ENCODE peak calls at places on chromosome 20, in nine cellular contexts. One of them, this sample, is unnamed.
A peak's percentile ranks its signal among the peaks of the same experiment; 100 is the strongest.

GRCh38 chr20:34979366-34980153 is 23.9 kb downstream of the MYH7B start:
- DNase-seq in omental fat pad: no peak
- DNase-seq in neural progenitor cell: peak; percentile 53
- DNase-seq in activated naive CD4-positive, alpha-beta T cell: no peak
- DNase-seq in hepatic stellate cell: no peak
- DNase-seq in stimulated activated CD8-positive, alpha-beta memory T cell treated with anti-CD3 and anti-CD28 coated beads, Interleukin-2, amount 100 ng/mL, for 48 hours: peak; percentile 26
- DNase-seq in KG1: no peak
- DNase-seq in SK-MEL-5: no peak
- DNase-seq in fibroblast of lung: no peak
- DNase-seq in this sample: no peak

GRCh38 chr20:33559212-33559611 is 69.3 kb downstream of the CBFA2T2 start:
- DNase-seq in omental fat pad: no peak
- DNase-seq in neural progenitor cell: no peak
- DNase-seq in activated naive CD4-positive, alpha-beta T cell: no peak
- DNase-seq in hepatic stellate cell: no peak
- DNase-seq in stimulated activated CD8-positive, alpha-beta memory T cell treated with anti-CD3 and anti-CD28 coated beads, Interleukin-2, amount 100 ng/mL, for 48 hours: no peak
- DNase-seq in KG1: no peak
- DNase-seq in SK-MEL-5: no peak
- DNase-seq in fibroblast of lung: no peak
- DNase-seq in this sample: no peak

GRCh38 chr20:38751360-38751976 is 3.2 kb downstream of the ACTR5 start:
- DNase-seq in omental fat pad: no peak
- DNase-seq in neural progenitor cell: peak; percentile 39
- DNase-seq in activated naive CD4-positive, alpha-beta T cell: no peak
- DNase-seq in hepatic stellate cell: no peak
- DNase-seq in stimulated activated CD8-positive, alpha-beta memory T cell treated with anti-CD3 and anti-CD28 coated beads, Interleukin-2, amount 100 ng/mL, for 48 hours: no peak
- DNase-seq in KG1: peak; percentile 15
- DNase-seq in SK-MEL-5: peak; percentile 63
- DNase-seq in fibroblast of lung: peak; percentile 22
- DNase-seq in this sample: no peak

GRCh38 chr20:17995967-17996819 is 27.4 kb downstream of the MGME1 start:
- DNase-seq in omental fat pad: no peak
- DNase-seq in neural progenitor cell: peak; percentile 55
- DNase-seq in activated naive CD4-positive, alpha-beta T cell: no peak
- DNase-seq in hepatic stellate cell: peak; percentile 59
- DNase-seq in stimulated activated CD8-positive, alpha-beta memory T cell treated with anti-CD3 and anti-CD28 coated beads, Interleukin-2, amount 100 ng/mL, for 48 hours: no peak
- DNase-seq in KG1: peak; percentile 44
- DNase-seq in SK-MEL-5: peak; percentile 82
- DNase-seq in fibroblast of lung: peak; percentile 62
- DNase-seq in this sample: peak; percentile 57

GRCh38 chr20:62156592-62157386 is 13.2 kb downstream of the SS18L1 start:
- DNase-seq in omental fat pad: peak; percentile 42
- DNase-seq in neural progenitor cell: peak; percentile 86
- DNase-seq in activated naive CD4-positive, alpha-beta T cell: peak; percentile 29
- DNase-seq in hepatic stellate cell: peak; percentile 74
- DNase-seq in stimulated activated CD8-positive, alpha-beta memory T cell treated with anti-CD3 and anti-CD28 coated beads, Interleukin-2, amount 100 ng/mL, for 48 hours: peak; percentile 67
- DNase-seq in KG1: no peak
- DNase-seq in SK-MEL-5: peak; percentile 77
- DNase-seq in fibroblast of lung: peak; percentile 27
- DNase-seq in this sample: no peak

GRCh38 chr20:40304119-40304518 is 384.9 kb downstream of the MAFB start:
- DNase-seq in omental fat pad: no peak
- DNase-seq in neural progenitor cell: no peak
- DNase-seq in activated naive CD4-positive, alpha-beta T cell: no peak
- DNase-seq in hepatic stellate cell: no peak
- DNase-seq in stimulated activated CD8-positive, alpha-beta memory T cell treated with anti-CD3 and anti-CD28 coated beads, Interleukin-2, amount 100 ng/mL, for 48 hours: no peak
- DNase-seq in KG1: no peak
- DNase-seq in SK-MEL-5: no peak
- DNase-seq in fibroblast of lung: no peak
- DNase-seq in this sample: no peak

GRCh38 chr20:19652591-19653026 is 105.4 kb upstream of the RIN2 start:
- DNase-seq in omental fat pad: no peak
- DNase-seq in neural progenitor cell: no peak
- DNase-seq in activated naive CD4-positive, alpha-beta T cell: no peak
- DNase-seq in hepatic stellate cell: no peak
- DNase-seq in stimulated activated CD8-positive, alpha-beta memory T cell treated with anti-CD3 and anti-CD28 coated beads, Interleukin-2, amount 100 ng/mL, for 48 hours: no peak
- DNase-seq in KG1: no peak
- DNase-seq in SK-MEL-5: no peak
- DNase-seq in fibroblast of lung: no peak
- DNase-seq in this sample: no peak

GRCh38 chr20:33291830-33292355 is 8.9 kb downstream of the BPIFB1 start:
- DNase-seq in omental fat pad: no peak
- DNase-seq in neural progenitor cell: peak; percentile 78
- DNase-seq in activated naive CD4-positive, alpha-beta T cell: peak; percentile 24
- DNase-seq in hepatic stellate cell: peak; percentile 32
- DNase-seq in stimulated activated CD8-positive, alpha-beta memory T cell treated with anti-CD3 and anti-CD28 coated beads, Interleukin-2, amount 100 ng/mL, for 48 hours: peak; percentile 57
- DNase-seq in KG1: peak; percentile 36
- DNase-seq in SK-MEL-5: peak; percentile 78
- DNase-seq in fibroblast of lung: no peak
- DNase-seq in this sample: peak; percentile 18

GRCh38 chr20:32474967-32475819 is 109.9 kb downstream of the NOL4L start:
- DNase-seq in omental fat pad: no peak
- DNase-seq in neural progenitor cell: peak; percentile 70
- DNase-seq in activated naive CD4-positive, alpha-beta T cell: no peak
- DNase-seq in hepatic stellate cell: peak; percentile 99
- DNase-seq in stimulated activated CD8-positive, alpha-beta memory T cell treated with anti-CD3 and anti-CD28 coated beads, Interleukin-2, amount 100 ng/mL, for 48 hours: no peak
- DNase-seq in KG1: no peak
- DNase-seq in SK-MEL-5: no peak
- DNase-seq in fibroblast of lung: peak; percentile 96
- DNase-seq in this sample: no peak

GRCh38 chr20:61436268-61436667 is 184.2 kb downstream of the CDH4 start:
- DNase-seq in omental fat pad: no peak
- DNase-seq in neural progenitor cell: no peak
- DNase-seq in activated naive CD4-positive, alpha-beta T cell: no peak
- DNase-seq in hepatic stellate cell: peak; percentile 80
- DNase-seq in stimulated activated CD8-positive, alpha-beta memory T cell treated with anti-CD3 and anti-CD28 coated beads, Interleukin-2, amount 100 ng/mL, for 48 hours: no peak
- DNase-seq in KG1: no peak
- DNase-seq in SK-MEL-5: no peak
- DNase-seq in fibroblast of lung: peak; percentile 88
- DNase-seq in this sample: no peak

GRCh38 chr20:8309638-8310037 is 177.6 kb downstream of the PLCB1 start:
- DNase-seq in omental fat pad: no peak
- DNase-seq in neural progenitor cell: peak; percentile 79
- DNase-seq in activated naive CD4-positive, alpha-beta T cell: no peak
- DNase-seq in hepatic stellate cell: no peak
- DNase-seq in stimulated activated CD8-positive, alpha-beta memory T cell treated with anti-CD3 and anti-CD28 coated beads, Interleukin-2, amount 100 ng/mL, for 48 hours: no peak
- DNase-seq in KG1: no peak
- DNase-seq in SK-MEL-5: no peak
- DNase-seq in fibroblast of lung: peak; percentile 53
- DNase-seq in this sample: peak; percentile 19

GRCh38 chr20:17873410-17874270 is 95.0 kb downstream of the SNX5 start:
- DNase-seq in omental fat pad: peak; percentile 61
- DNase-seq in neural progenitor cell: peak; percentile 25
- DNase-seq in activated naive CD4-positive, alpha-beta T cell: no peak
- DNase-seq in hepatic stellate cell: peak; percentile 84
- DNase-seq in stimulated activated CD8-positive, alpha-beta memory T cell treated with anti-CD3 and anti-CD28 coated beads, Interleukin-2, amount 100 ng/mL, for 48 hours: no peak
- DNase-seq in KG1: no peak
- DNase-seq in SK-MEL-5: peak; percentile 68
- DNase-seq in fibroblast of lung: peak; percentile 95
- DNase-seq in this sample: no peak

GRCh38 chr20:17795449-17796095 is 95.8 kb downstream of the BANF2 start:
- DNase-seq in omental fat pad: no peak
- DNase-seq in neural progenitor cell: no peak
- DNase-seq in activated naive CD4-positive, alpha-beta T cell: no peak
- DNase-seq in hepatic stellate cell: no peak
- DNase-seq in stimulated activated CD8-positive, alpha-beta memory T cell treated with anti-CD3 and anti-CD28 coated beads, Interleukin-2, amount 100 ng/mL, for 48 hours: no peak
- DNase-seq in KG1: no peak
- DNase-seq in SK-MEL-5: no peak
- DNase-seq in fibroblast of lung: no peak
- DNase-seq in this sample: no peak

GRCh38 chr20:63186528-63187316 is 29.2 kb downstream of the YTHDF1 start:
- DNase-seq in omental fat pad: no peak
- DNase-seq in neural progenitor cell: no peak
- DNase-seq in activated naive CD4-positive, alpha-beta T cell: no peak
- DNase-seq in hepatic stellate cell: peak; percentile 47
- DNase-seq in stimulated activated CD8-positive, alpha-beta memory T cell treated with anti-CD3 and anti-CD28 coated beads, Interleukin-2, amount 100 ng/mL, for 48 hours: no peak
- DNase-seq in KG1: no peak
- DNase-seq in SK-MEL-5: no peak
- DNase-seq in fibroblast of lung: peak; percentile 16
- DNase-seq in this sample: no peak

GRCh38 chr20:1225729-1226313 is at the start of gene RAD21L1:
- DNase-seq in omental fat pad: peak; percentile 55
- DNase-seq in neural progenitor cell: peak; percentile 95
- DNase-seq in activated naive CD4-positive, alpha-beta T cell: peak; percentile 83
- DNase-seq in hepatic stellate cell: peak; percentile 85
- DNase-seq in stimulated activated CD8-positive, alpha-beta memory T cell treated with anti-CD3 and anti-CD28 coated beads, Interleukin-2, amount 100 ng/mL, for 48 hours: peak; percentile 79
- DNase-seq in KG1: no peak
- DNase-seq in SK-MEL-5: peak; percentile 85
- DNase-seq in fibroblast of lung: peak; percentile 67
- DNase-seq in this sample: peak; percentile 72

GRCh38 chr20:571754-572331 is 28.3 kb upstream of the CSNK2A1 start:
- DNase-seq in omental fat pad: no peak
- DNase-seq in neural progenitor cell: peak; percentile 65
- DNase-seq in activated naive CD4-positive, alpha-beta T cell: no peak
- DNase-seq in hepatic stellate cell: peak; percentile 40
- DNase-seq in stimulated activated CD8-positive, alpha-beta memory T cell treated with anti-CD3 and anti-CD28 coated beads, Interleukin-2, amount 100 ng/mL, for 48 hours: no peak
- DNase-seq in KG1: no peak
- DNase-seq in SK-MEL-5: no peak
- DNase-seq in fibroblast of lung: peak; percentile 13
- DNase-seq in this sample: no peak

GRCh38 chr20:37697314-37697713 is 3.5 kb downstream of the CTNNBL1 start:
- DNase-seq in omental fat pad: no peak
- DNase-seq in neural progenitor cell: no peak
- DNase-seq in activated naive CD4-positive, alpha-beta T cell: no peak
- DNase-seq in hepatic stellate cell: no peak
- DNase-seq in stimulated activated CD8-positive, alpha-beta memory T cell treated with anti-CD3 and anti-CD28 coated beads, Interleukin-2, amount 100 ng/mL, for 48 hours: no peak
- DNase-seq in KG1: no peak
- DNase-seq in SK-MEL-5: no peak
- DNase-seq in fibroblast of lung: no peak
- DNase-seq in this sample: no peak

GRCh38 chr20:58722877-58723627 is 30.5 kb downstream of the NPEPL1 start:
- DNase-seq in omental fat pad: no peak
- DNase-seq in neural progenitor cell: no peak
- DNase-seq in activated naive CD4-positive, alpha-beta T cell: no peak
- DNase-seq in hepatic stellate cell: no peak
- DNase-seq in stimulated activated CD8-positive, alpha-beta memory T cell treated with anti-CD3 and anti-CD28 coated beads, Interleukin-2, amount 100 ng/mL, for 48 hours: no peak
- DNase-seq in KG1: no peak
- DNase-seq in SK-MEL-5: no peak
- DNase-seq in fibroblast of lung: no peak
- DNase-seq in this sample: no peak

GRCh38 chr20:37901667-37902503 is 1.0 kb upstream of the VSTM2L start:
- DNase-seq in omental fat pad: no peak
- DNase-seq in neural progenitor cell: peak; percentile 82
- DNase-seq in activated naive CD4-positive, alpha-beta T cell: no peak
- DNase-seq in hepatic stellate cell: no peak
- DNase-seq in stimulated activated CD8-positive, alpha-beta memory T cell treated with anti-CD3 and anti-CD28 coated beads, Interleukin-2, amount 100 ng/mL, for 48 hours: no peak
- DNase-seq in KG1: no peak
- DNase-seq in SK-MEL-5: peak; percentile 84
- DNase-seq in fibroblast of lung: peak; percentile 72
- DNase-seq in this sample: no peak

GRCh38 chr20:58717278-58718091 is 24.9 kb downstream of the NPEPL1 start:
- DNase-seq in omental fat pad: no peak
- DNase-seq in neural progenitor cell: no peak
- DNase-seq in activated naive CD4-positive, alpha-beta T cell: no peak
- DNase-seq in hepatic stellate cell: peak; percentile 1
- DNase-seq in stimulated activated CD8-positive, alpha-beta memory T cell treated with anti-CD3 and anti-CD28 coated beads, Interleukin-2, amount 100 ng/mL, for 48 hours: no peak
- DNase-seq in KG1: no peak
- DNase-seq in SK-MEL-5: no peak
- DNase-seq in fibroblast of lung: no peak
- DNase-seq in this sample: no peak

GRCh38 chr20:33653218-33653899 is 8.8 kb upstream of the C20orf144 start:
- DNase-seq in omental fat pad: no peak
- DNase-seq in neural progenitor cell: peak; percentile 84
- DNase-seq in activated naive CD4-positive, alpha-beta T cell: no peak
- DNase-seq in hepatic stellate cell: peak; percentile 84
- DNase-seq in stimulated activated CD8-positive, alpha-beta memory T cell treated with anti-CD3 and anti-CD28 coated beads, Interleukin-2, amount 100 ng/mL, for 48 hours: peak; percentile 35
- DNase-seq in KG1: no peak
- DNase-seq in SK-MEL-5: peak; percentile 82
- DNase-seq in fibroblast of lung: peak; percentile 46
- DNase-seq in this sample: peak; percentile 53

GRCh38 chr20:19934792-19935491 is 82.2 kb upstream of the NAA20 start:
- DNase-seq in omental fat pad: no peak
- DNase-seq in neural progenitor cell: no peak
- DNase-seq in activated naive CD4-positive, alpha-beta T cell: no peak
- DNase-seq in hepatic stellate cell: no peak
- DNase-seq in stimulated activated CD8-positive, alpha-beta memory T cell treated with anti-CD3 and anti-CD28 coated beads, Interleukin-2, amount 100 ng/mL, for 48 hours: no peak
- DNase-seq in KG1: peak; percentile 6
- DNase-seq in SK-MEL-5: peak; percentile 58
- DNase-seq in fibroblast of lung: no peak
- DNase-seq in this sample: peak; percentile 60

GRCh38 chr20:21182832-21183563 is 57.1 kb downstream of the KIZ start:
- DNase-seq in omental fat pad: no peak
- DNase-seq in neural progenitor cell: no peak
- DNase-seq in activated naive CD4-positive, alpha-beta T cell: no peak
- DNase-seq in hepatic stellate cell: peak; percentile 45
- DNase-seq in stimulated activated CD8-positive, alpha-beta memory T cell treated with anti-CD3 and anti-CD28 coated beads, Interleukin-2, amount 100 ng/mL, for 48 hours: no peak
- DNase-seq in KG1: no peak
- DNase-seq in SK-MEL-5: peak; percentile 70
- DNase-seq in fibroblast of lung: peak; percentile 87
- DNase-seq in this sample: no peak

This sample was measured in hippocampal formation.